ENCODE peak calls at places on chromosomes 3 and 15, in four cellular contexts. N, T, I and H are unnamed samples.

GRCh38 chr3:97432914-97433313 is 331.6 kb upstream of the ARL6 start:
- DNase-seq in N (no peak), T (no peak), I (no peak), H (no peak)

GRCh38 chr3:185188816-185189215 is 36.0 kb upstream of the C3orf70 start:
- DNase-seq in N (no peak), T (no peak), I (no peak), H (no peak)

GRCh38 chr3:15451468-15452113 is 24.2 kb downstream of the EAF1 start:
- DNase-seq in N (no peak), T (no peak), I (no peak), H (no peak)

GRCh38 chr3:53259427-53260259 is 3.8 kb upstream of the TKT start:
- DNase-seq in N (no peak), T (no peak), I (peak; percentile 39), H (no peak)

GRCh38 chr3:22621205-22621809 is 581.8 kb upstream of the UBE2E2 start:
- DNase-seq in N (no peak), T (no peak), I (no peak), H (no peak)

GRCh38 chr3:93969443-93969842 is 4.3 kb downstream of the PROS1 start:
- DNase-seq in N (no peak), T (no peak), I (no peak), H (peak; percentile 6)

GRCh38 chr15:69548367-69548766 is 95.7 kb downstream of the RPLP1 start:
- DNase-seq in N (no peak), T (no peak), I (no peak), H (no peak)

GRCh38 chr3:170909129-170909903 is 879 bp upstream of the EIF5A2 start:
- DNase-seq in N (no peak), T (no peak), I (peak; percentile 69), H (peak; percentile 31)

GRCh38 chr15:71891026-71891425 is 80.7 kb downstream of the NR2E3 start:
- DNase-seq in N (no peak), T (no peak), I (no peak), H (no peak)

GRCh38 chr3:27368831-27369607 is at the start of gene NEK10:
- DNase-seq in N (peak; percentile 84), T (peak; percentile 55), I (peak; percentile 88), H (peak; percentile 75)

GRCh38 chr3:35307296-35307695 is 332.0 kb upstream of the ARPP21 start:
- DNase-seq in N (no peak), T (no peak), I (no peak), H (no peak)

GRCh38 chr3:187935623-187936156 is 190.4 kb upstream of the BCL6 start:
- DNase-seq in N (no peak), T (peak; percentile 66), I (no peak), H (no peak)

GRCh38 chr15:66894986-66895780 is 170.2 kb upstream of the SMAD3 start:
- DNase-seq in N (no peak), T (no peak), I (no peak), H (no peak)

GRCh38 chr15:41546846-41547786 is 3.1 kb upstream of the RPAP1 start:
- DNase-seq in N (no peak), T (no peak), I (no peak), H (peak; percentile 29)

GRCh38 chr3:42815826-42816225 is 6.6 kb downstream of the ACKR2 start:
- DNase-seq in N (no peak), T (no peak), I (no peak), H (no peak)

GRCh38 chr3:42823351-42823750 is 14.1 kb downstream of the ACKR2 start:
- DNase-seq in N (no peak), T (no peak), I (no peak), H (peak; percentile 29)

GRCh38 chr3:42822828-42823227 is 13.6 kb downstream of the ACKR2 start:
- DNase-seq in N (no peak), T (no peak), I (peak; percentile 76), H (no peak)

GRCh38 chr3:42820746-42821051 is 11.5 kb downstream of the ACKR2 start:
- DNase-seq in N (no peak), T (no peak), I (no peak), H (no peak)

DNA sequence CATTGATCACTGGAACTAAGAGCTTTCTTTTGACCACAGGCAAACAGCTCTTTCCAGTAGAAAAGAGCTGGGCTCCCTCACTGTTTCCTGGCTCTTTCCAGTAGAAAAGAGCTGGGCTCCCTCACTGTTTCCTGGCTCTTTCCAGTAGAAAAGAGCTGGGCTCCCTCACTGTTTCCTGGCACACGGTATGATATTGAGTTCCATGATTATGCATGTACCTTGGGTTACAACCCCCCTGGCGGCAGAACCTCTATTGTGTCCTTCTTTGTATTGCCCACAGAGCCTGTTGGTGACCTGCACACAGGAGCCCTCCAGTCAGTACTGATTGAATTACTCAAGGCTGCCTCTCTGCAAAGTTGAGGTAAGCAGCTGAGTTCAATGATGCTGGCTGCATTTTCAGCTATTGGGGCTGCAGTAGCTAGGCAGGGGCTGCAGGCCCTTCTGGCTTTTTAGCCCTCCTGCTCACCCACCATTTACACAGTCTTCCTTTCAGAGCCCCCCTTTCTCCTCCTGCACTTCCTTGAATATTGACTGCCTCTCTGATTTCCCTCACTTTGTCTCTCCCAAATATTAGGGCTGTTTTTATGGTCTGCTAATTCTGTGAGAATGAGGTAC is 10.2 kb downstream of the ACKR2 start:
- DNase-seq in N (no peak), T (no peak), I (peak; percentile 78), H (no peak)
- TF ChIP-seq CHD4 in N (no peak), T (no peak), I (no peak), H (no peak)

GRCh38 chr15:82060817-82061216 is 15.0 kb upstream of the MEX3B start:
- DNase-seq in N (no peak), T (no peak), I (no peak), H (no peak)

GRCh38 chr15:82062479-82062878 is 16.7 kb upstream of the MEX3B start:
- DNase-seq in N (no peak), T (no peak), I (no peak), H (no peak)

GRCh38 chr15:82066455-82066854 is 20.6 kb upstream of the MEX3B start:
- DNase-seq in N (no peak), T (no peak), I (no peak), H (no peak)

GRCh38 chr15:82063055-82063454 is 17.2 kb upstream of the MEX3B start:
- DNase-seq in N (no peak), T (no peak), I (no peak), H (no peak)

GRCh38 chr15:82064824-82065223 is 19.0 kb upstream of the MEX3B start:
- DNase-seq in N (no peak), T (no peak), I (no peak), H (no peak)
- TF ChIP-seq POLR2AphosphoS2 in N (no peak), T (no peak), I (no peak), H (no peak)

DNA sequence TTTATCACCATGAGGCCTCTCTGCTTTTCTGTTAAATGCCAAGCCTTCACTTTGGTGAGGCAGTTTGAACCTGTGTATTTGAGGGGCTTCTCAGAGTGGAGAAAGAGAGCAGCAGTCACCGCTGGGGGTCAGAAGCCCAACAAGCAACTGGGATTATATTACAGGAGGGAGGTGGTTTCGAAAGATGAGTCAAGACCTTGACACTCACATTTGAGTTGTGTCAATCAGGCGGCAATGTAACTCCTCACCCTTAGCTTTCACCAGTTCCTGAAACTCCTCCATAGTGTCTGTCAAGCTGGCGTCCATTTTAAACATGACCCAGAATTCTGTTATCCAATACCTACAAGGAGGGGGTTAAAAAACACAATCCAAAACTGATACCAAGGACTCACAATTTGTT is 46.5 kb downstream of the RASGRP1 start:
- DNase-seq in N (no peak), T (no peak), I (no peak), H (no peak)
- TF ChIP-seq MAX in N (no peak), T (no peak), I (no peak), H (no peak)

GRCh38 chr15:77864211-77865105 is 213.1 kb downstream of the TBC1D2B start:
- DNase-seq in N (no peak), T (no peak), I (no peak), H (no peak)
- TF ChIP-seq CHD4 in N (no peak), T (no peak), I (no peak), H (no peak)

GRCh38 chr3:36446230-36446629 is 65.9 kb downstream of the STAC start:
- DNase-seq in N (no peak), T (no peak), I (no peak), H (no peak)

GRCh38 chr3:36444909-36445308 is 64.6 kb downstream of the STAC start:
- DNase-seq in N (no peak), T (no peak), I (no peak), H (no peak)

GRCh38 chr3:36451816-36452215 is 71.5 kb downstream of the STAC start:
- DNase-seq in N (no peak), T (no peak), I (no peak), H (no peak)

GRCh38 chr3:36443042-36443686 is 62.9 kb downstream of the STAC start:
- DNase-seq in N (no peak), T (no peak), I (no peak), H (no peak)

DNA sequence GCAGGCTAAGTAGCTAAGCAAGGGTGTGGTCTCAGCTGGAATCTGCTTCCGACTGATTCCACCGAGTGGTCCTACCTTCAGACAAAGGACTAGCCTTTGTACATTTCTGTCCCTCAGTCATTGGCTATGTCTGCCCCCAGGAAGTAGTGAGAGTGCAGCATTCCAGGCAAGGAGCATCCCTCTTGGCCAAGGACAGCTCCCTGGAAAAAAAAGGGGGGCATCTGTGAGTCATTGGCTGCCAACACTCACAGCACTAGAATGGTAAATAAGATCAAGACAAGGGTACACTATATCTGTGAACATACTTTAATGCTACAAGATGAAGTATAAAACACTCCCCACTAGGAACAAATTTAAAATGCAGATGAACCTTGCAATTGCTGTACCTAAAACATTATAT is 66.8 kb downstream of the STAC start:
- DNase-seq in N (no peak), T (no peak), I (peak; percentile 3), H (no peak)
- TF ChIP-seq POLR2AphosphoS2 in N (no peak), T (no peak), I (no peak), H (no peak)

GRCh38 chr3:102087236-102087635 is 237.9 kb downstream of the NFKBIZ start:
- DNase-seq in N (no peak), T (no peak), I (no peak), H (no peak)

GRCh38 chr3:102083971-102084370 is 234.7 kb downstream of the NFKBIZ start:
- DNase-seq in N (no peak), T (no peak), I (no peak), H (no peak)

GRCh38 chr3:102083469-102083868 is 234.2 kb downstream of the NFKBIZ start:
- DNase-seq in N (no peak), T (no peak), I (no peak), H (no peak)

GRCh38 chr3:102085431-102086226 is 236.3 kb downstream of the NFKBIZ start:
- DNase-seq in N (no peak), T (no peak), I (no peak), H (no peak)

DNA sequence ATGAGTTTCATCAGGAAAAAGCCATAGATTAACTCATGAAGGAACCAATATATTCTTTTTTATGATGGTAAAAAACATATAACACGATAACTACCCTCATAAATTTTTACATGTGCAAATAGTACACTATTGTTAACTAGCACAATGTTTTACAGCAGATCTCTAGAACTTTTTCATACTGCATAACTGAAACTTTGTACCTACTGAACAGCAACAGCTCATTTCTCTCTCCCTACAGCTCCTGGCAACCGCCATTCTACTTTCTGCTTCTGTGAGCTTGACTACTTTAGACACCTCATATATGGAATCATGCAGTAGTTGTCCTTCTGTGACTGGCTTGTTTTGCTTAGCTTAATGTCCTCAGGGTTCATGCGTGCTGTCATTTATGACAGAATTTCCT is 235.4 kb downstream of the NFKBIZ start:
- DNase-seq in N (no peak), T (no peak), I (no peak), H (no peak)
- TF ChIP-seq MAX in N (no peak), T (no peak), I (no peak), H (no peak)